ENCODE peak calls at places on chromosomes 1 and 21, in nine cellular contexts. B, H, F, T, W, Q, R, V and S are unnamed samples.
A peak's percentile ranks its signal among the peaks of the same experiment; 100 is the strongest.

GRCh38 chr1:215095524-215095923 is 13.0 kb downstream of the KCNK2 start:
- DNase-seq in H (no peak), T (no peak), F (no peak), W (no peak), B (no peak), V (no peak), Q (no peak), R (no peak), S (no peak)

GRCh38 chr1:164559342-164560070 is 522 bp downstream of the PBX1 start:
- DNase-seq in F (peak; percentile 60), R (peak; percentile 15), W (no peak), H (peak; percentile 37), T (no peak), B (peak; percentile 54), Q (no peak), V (peak; percentile 49), S (no peak)

GRCh38 chr1:203120325-203121138 is 7.0 kb upstream of the ADORA1 start:
- DNase-seq in H (no peak), Q (no peak), T (no peak), B (no peak), V (no peak), W (no peak), R (no peak), F (no peak), S (no peak)

GRCh38 chr1:243483084-243483845 is 227.4 kb downstream of the SDCCAG8 start:
- DNase-seq in F (no peak), W (no peak), T (no peak), H (peak; percentile 13), B (no peak), Q (no peak), R (no peak), V (peak; percentile 28), S (peak; percentile 70)

GRCh38 chr21:46661211-46661625 is 25.7 kb downstream of the PRMT2 start:
- DNase-seq in H (peak; percentile 83), B (peak; percentile 82), Q (peak; percentile 30), W (peak; percentile 43), T (peak; percentile 71), V (peak; percentile 48), F (peak; percentile 97), R (peak; percentile 49), S (peak; percentile 70)

GRCh38 chr1:204410764-204411450 is 710 bp downstream of the PPP1R15B start:
- DNase-seq in V (no peak), H (peak; percentile 67), Q (no peak), R (peak; percentile 47), B (peak; percentile 58), W (no peak), F (peak; percentile 78), T (peak; percentile 30), S (peak; percentile 44)

GRCh38 chr1:96367791-96368190 is 353.8 kb upstream of the PTBP2 start:
- DNase-seq in B (no peak), Q (no peak), H (no peak), W (no peak), T (no peak), R (no peak), V (no peak), F (peak; percentile 38), S (no peak)

GRCh38 chr1:119001181-119002018 is 13.3 kb upstream of the TBX15 start:
- DNase-seq in Q (no peak), H (peak; percentile 21), F (peak; percentile 60), B (no peak), R (no peak), V (no peak), T (no peak), W (no peak), S (no peak)

GRCh38 chr1:52911541-52911940 is 10.0 kb downstream of the ECHDC2 start:
- DNase-seq in V (no peak), B (no peak), H (no peak), F (no peak), R (no peak), T (no peak), Q (no peak), W (no peak), S (no peak)

GRCh38 chr1:91579658-91580228 is 79.1 kb downstream of the CDC7 start:
- DNase-seq in V (no peak), W (no peak), T (no peak), H (no peak), F (no peak), Q (no peak), R (no peak), B (no peak), S (no peak)

GRCh38 chr1:116260096-116260495 is 112.9 kb upstream of the ATP1A1 start:
- DNase-seq in W (no peak), T (no peak), R (no peak), F (no peak), Q (no peak), H (no peak), V (no peak), B (no peak), S (no peak)

GRCh38 chr1:43975249-43975961 is 645 bp downstream of the ATP6V0B start:
- DNase-seq in B (no peak), W (peak; percentile 40), Q (peak; percentile 58), T (no peak), R (peak; percentile 31), H (peak; percentile 39), F (peak; percentile 67), V (no peak), S (no peak)

GRCh38 chr1:187267745-187268277 is 439.1 kb downstream of the PLA2G4A start:
- DNase-seq in B (no peak), H (no peak), T (no peak), F (no peak), V (no peak), R (no peak), W (no peak), Q (no peak), S (no peak)

GRCh38 chr1:226409392-226409791 is 1.5 kb upstream of the PARP1 start:
- DNase-seq in T (no peak), Q (no peak), B (no peak), R (no peak), V (no peak), F (no peak), H (no peak), W (no peak), S (no peak)

GRCh38 chr1:116573388-116574100 is 2.7 kb upstream of the CD58 start:
- DNase-seq in H (no peak), B (no peak), F (peak; percentile 39), V (no peak), Q (no peak), T (no peak), R (no peak), W (no peak), S (no peak)

GRCh38 chr1:178619104-178619503 is 105.9 kb upstream of the RALGPS2 start:
- DNase-seq in H (no peak), F (no peak), B (no peak), Q (no peak), W (no peak), T (no peak), V (no peak), R (no peak), S (no peak)

GRCh38 chr1:246267896-246268295 is 239.2 kb downstream of the SMYD3 start:
- DNase-seq in F (no peak), H (no peak), B (no peak), W (no peak), R (no peak), Q (no peak), V (no peak), T (no peak), S (no peak)

GRCh38 chr1:228338521-228339051 is 68.0 kb downstream of the TRIM11 start:
- DNase-seq in R (no peak), B (no peak), W (no peak), Q (no peak), T (no peak), F (no peak), H (no peak), V (no peak), S (peak; percentile 8)

GRCh38 chr1:162873671-162874666 is 13.0 kb upstream of the CCDC190 start:
- DNase-seq in R (no peak), Q (no peak), F (peak; percentile 79), H (peak; percentile 94), B (peak; percentile 91), T (no peak), V (no peak), W (no peak), S (no peak)

GRCh38 chr21:45892156-45892919 is 89.2 kb upstream of the COL6A1 start:
- DNase-seq in Q (no peak), R (no peak), W (peak; percentile 15), V (no peak), H (no peak), F (no peak), B (no peak), T (no peak), S (peak; percentile 14)

GRCh38 chr1:19484793-19485361 is 462 bp downstream of the CAPZB start:
- DNase-seq in Q (peak; percentile 47), T (peak; percentile 29), R (no peak), B (no peak), W (no peak), F (peak; percentile 73), H (peak; percentile 30), V (peak; percentile 46), S (peak; percentile 25)

GRCh38 chr1:218351617-218352438 is 6.7 kb downstream of the TGFB2 start:
- DNase-seq in T (no peak), B (peak; percentile 54), F (peak; percentile 50), V (no peak), R (no peak), H (peak; percentile 78), Q (no peak), W (no peak), S (no peak)

GRCh38 chr21:39336457-39337008 is 12.4 kb downstream of the HMGN1 start:
- DNase-seq in H (no peak), W (no peak), T (no peak), R (no peak), B (no peak), Q (no peak), V (no peak), F (no peak), S (no peak)

GRCh38 chr21:29812947-29813346 is 126.8 kb downstream of the GRIK1 start:
- DNase-seq in R (no peak), H (no peak), Q (no peak), W (no peak), T (no peak), F (no peak), B (no peak), V (no peak), S (no peak)

GRCh38 chr1:156667610-156667967 is 9.6 kb downstream of the NES start:
- DNase-seq in V (no peak), H (no peak), T (no peak), F (no peak), B (no peak), Q (no peak), R (no peak), W (no peak), S (no peak)

GRCh38 chr1:25675729-25676476 is 59.3 kb downstream of the MAN1C1 start:
- DNase-seq in W (peak; percentile 32), T (peak; percentile 63), Q (peak; percentile 79), R (no peak), H (no peak), V (no peak), F (no peak), B (no peak), S (no peak)